ENCODE peak calls at places on chromosomes 2 and 18, in nine cellular contexts. One of them, this sample, is unnamed.

GRCh38 chr2:23402205-23402740 is 17.3 kb downstream of the KLHL29 start:
- DNase-seq in GM12891: no peak
- DNase-seq in WTC11: no peak
- DNase-seq in SK-MEL-5: no peak
- DNase-seq in AG04450: no peak
- DNase-seq in left lung: peak
- DNase-seq in EH: no peak
- DNase-seq in fibroblast of gingiva: no peak
- DNase-seq in activated CD8-positive, alpha-beta memory T cell treated with anti-CD3 and anti-CD28 coated beads for 24 hours: no peak
- DNase-seq in this sample: no peak

GRCh38 chr2:27442282-27442980 is at the start of gene KRTCAP3:
- DNase-seq in WTC11: peak
- DNase-seq in GM12891: no peak
- DNase-seq in activated CD8-positive, alpha-beta memory T cell treated with anti-CD3 and anti-CD28 coated beads for 24 hours: peak
- DNase-seq in SK-MEL-5: no peak
- DNase-seq in EH: peak
- DNase-seq in AG04450: no peak
- DNase-seq in left lung: peak
- DNase-seq in fibroblast of gingiva: no peak
- DNase-seq in this sample: no peak

GRCh38 chr18:27250471-27250870 is 65.4 kb upstream of the CHST9 start:
- DNase-seq in WTC11: no peak
- DNase-seq in AG04450: no peak
- DNase-seq in SK-MEL-5: no peak
- DNase-seq in GM12891: no peak
- DNase-seq in EH: no peak
- DNase-seq in left lung: no peak
- DNase-seq in fibroblast of gingiva: no peak
- DNase-seq in activated CD8-positive, alpha-beta memory T cell treated with anti-CD3 and anti-CD28 coated beads for 24 hours: no peak
- DNase-seq in this sample: no peak

GRCh38 chr2:147844691-147845607 is at the start of gene ACVR2A:
- DNase-seq in left lung: no peak
- DNase-seq in GM12891: peak
- DNase-seq in EH: peak
- DNase-seq in activated CD8-positive, alpha-beta memory T cell treated with anti-CD3 and anti-CD28 coated beads for 24 hours: peak
- DNase-seq in AG04450: no peak
- DNase-seq in SK-MEL-5: peak
- DNase-seq in fibroblast of gingiva: no peak
- DNase-seq in WTC11: peak
- DNase-seq in this sample: peak

GRCh38 chr2:1825046-1825445 is 80.7 kb upstream of the PXDN start:
- DNase-seq in GM12891: no peak
- DNase-seq in AG04450: no peak
- DNase-seq in SK-MEL-5: no peak
- DNase-seq in EH: no peak
- DNase-seq in left lung: no peak
- DNase-seq in activated CD8-positive, alpha-beta memory T cell treated with anti-CD3 and anti-CD28 coated beads for 24 hours: no peak
- DNase-seq in fibroblast of gingiva: no peak
- DNase-seq in WTC11: no peak
- DNase-seq in this sample: no peak

GRCh38 chr2:25380023-25380422 is 38.3 kb upstream of the DNMT3A start:
- DNase-seq in activated CD8-positive, alpha-beta memory T cell treated with anti-CD3 and anti-CD28 coated beads for 24 hours: no peak
- DNase-seq in GM12891: no peak
- DNase-seq in left lung: no peak
- DNase-seq in WTC11: no peak
- DNase-seq in fibroblast of gingiva: no peak
- DNase-seq in AG04450: no peak
- DNase-seq in SK-MEL-5: no peak
- DNase-seq in EH: no peak
- DNase-seq in this sample: no peak

GRCh38 chr2:170224692-170225091 is 46.7 kb downstream of the MYO3B start:
- DNase-seq in left lung: no peak
- DNase-seq in GM12891: no peak
- DNase-seq in activated CD8-positive, alpha-beta memory T cell treated with anti-CD3 and anti-CD28 coated beads for 24 hours: no peak
- DNase-seq in WTC11: no peak
- DNase-seq in SK-MEL-5: no peak
- DNase-seq in fibroblast of gingiva: peak
- DNase-seq in EH: no peak
- DNase-seq in AG04450: no peak
- DNase-seq in this sample: no peak

GRCh38 chr2:29839306-29839705 is 82.1 kb downstream of the ALK start:
- DNase-seq in GM12891: no peak
- DNase-seq in SK-MEL-5: no peak
- DNase-seq in EH: no peak
- DNase-seq in WTC11: no peak
- DNase-seq in AG04450: no peak
- DNase-seq in activated CD8-positive, alpha-beta memory T cell treated with anti-CD3 and anti-CD28 coated beads for 24 hours: no peak
- DNase-seq in left lung: no peak
- DNase-seq in fibroblast of gingiva: no peak
- DNase-seq in this sample: no peak

GRCh38 chr18:12786669-12787068 is 83.8 kb downstream of the PSMG2 start:
- DNase-seq in WTC11: no peak
- DNase-seq in GM12891: no peak
- DNase-seq in fibroblast of gingiva: no peak
- DNase-seq in SK-MEL-5: no peak
- DNase-seq in EH: no peak
- DNase-seq in AG04450: no peak
- DNase-seq in activated CD8-positive, alpha-beta memory T cell treated with anti-CD3 and anti-CD28 coated beads for 24 hours: no peak
- DNase-seq in left lung: no peak
- DNase-seq in this sample: no peak

GRCh38 chr2:29165362-29166236 is 50.4 kb downstream of the CLIP4 start:
- DNase-seq in activated CD8-positive, alpha-beta memory T cell treated with anti-CD3 and anti-CD28 coated beads for 24 hours: no peak
- DNase-seq in fibroblast of gingiva: peak
- DNase-seq in left lung: no peak
- DNase-seq in EH: peak
- DNase-seq in SK-MEL-5: no peak
- DNase-seq in AG04450: peak
- DNase-seq in GM12891: no peak
- DNase-seq in WTC11: no peak
- DNase-seq in this sample: peak

GRCh38 chr2:204497855-204498254 is 47.4 kb upstream of the PARD3B start:
- DNase-seq in activated CD8-positive, alpha-beta memory T cell treated with anti-CD3 and anti-CD28 coated beads for 24 hours: no peak
- DNase-seq in WTC11: no peak
- DNase-seq in AG04450: no peak
- DNase-seq in GM12891: no peak
- DNase-seq in SK-MEL-5: no peak
- DNase-seq in fibroblast of gingiva: no peak
- DNase-seq in left lung: no peak
- DNase-seq in EH: no peak
- DNase-seq in this sample: no peak

GRCh38 chr2:136117909-136118818 is at the start of gene CXCR4:
- DNase-seq in AG04450: no peak
- DNase-seq in activated CD8-positive, alpha-beta memory T cell treated with anti-CD3 and anti-CD28 coated beads for 24 hours: peak
- DNase-seq in GM12891: peak
- DNase-seq in SK-MEL-5: peak
- DNase-seq in left lung: peak
- DNase-seq in EH: no peak
- DNase-seq in fibroblast of gingiva: no peak
- DNase-seq in WTC11: peak
- DNase-seq in this sample: peak

GRCh38 chr2:135056790-135057189 is 4.7 kb downstream of the RAB3GAP1 start:
- DNase-seq in WTC11: no peak
- DNase-seq in EH: peak
- DNase-seq in left lung: no peak
- DNase-seq in GM12891: no peak
- DNase-seq in activated CD8-positive, alpha-beta memory T cell treated with anti-CD3 and anti-CD28 coated beads for 24 hours: no peak
- DNase-seq in SK-MEL-5: no peak
- DNase-seq in AG04450: no peak
- DNase-seq in fibroblast of gingiva: no peak
- DNase-seq in this sample: no peak

GRCh38 chr2:219803294-219803693 is 175.9 kb downstream of the SLC4A3 start:
- DNase-seq in WTC11: no peak
- DNase-seq in fibroblast of gingiva: no peak
- DNase-seq in GM12891: no peak
- DNase-seq in AG04450: no peak
- DNase-seq in SK-MEL-5: no peak
- DNase-seq in EH: peak
- DNase-seq in activated CD8-positive, alpha-beta memory T cell treated with anti-CD3 and anti-CD28 coated beads for 24 hours: no peak
- DNase-seq in left lung: no peak
- DNase-seq in this sample: peak

GRCh38 chr2:151063271-151063670 is 198.4 kb downstream of the RBM43 start:
- DNase-seq in WTC11: no peak
- DNase-seq in fibroblast of gingiva: peak
- DNase-seq in left lung: no peak
- DNase-seq in SK-MEL-5: no peak
- DNase-seq in EH: peak
- DNase-seq in AG04450: no peak
- DNase-seq in activated CD8-positive, alpha-beta memory T cell treated with anti-CD3 and anti-CD28 coated beads for 24 hours: no peak
- DNase-seq in GM12891: no peak
- DNase-seq in this sample: peak

This sample was measured in foreskin fibroblast.